ENCODE peak calls at places on chromosomes 1 and 21, in four cellular contexts. E is nucleus accumbens, H is glutamatergic neuron, Y is HL-60. P is an unnamed sample.

GRCh38 chr1:16249838-16250241 is 12.9 kb upstream of the CPLANE2 start:
- DNase-seq in E (no peak), Y (no peak), H (no peak), P (no peak)

GRCh38 chr1:59026472-59026948 is 242.7 kb upstream of the JUN start:
- DNase-seq in E (no peak), H (no peak), Y (no peak), P (no peak)

GRCh38 chr1:33903210-33903589 is 39.3 kb downstream of the HMGB4 start:
- DNase-seq in Y (no peak), E (no peak), H (no peak), P (no peak)

GRCh38 chr1:6917067-6917466 is 131.8 kb downstream of the CAMTA1 start:
- DNase-seq in H (no peak), Y (no peak), E (no peak), P (no peak)

GRCh38 chr1:16181887-16182719 is 26.2 kb upstream of the EPHA2 start:
- DNase-seq in Y (no peak), H (no peak), E (no peak), P (no peak)

GRCh38 chr1:43847882-43848281 is 85.7 kb upstream of the ARTN start:
- DNase-seq in Y (no peak), H (no peak), E (no peak), P (no peak)

GRCh38 chr1:200873116-200873670 is 412 bp downstream of the GPR25 start:
- DNase-seq in Y (no peak), E (no peak), H (no peak), P (no peak)

GRCh38 chr1:108316545-108316944 is 72.7 kb upstream of the NBPF4 start:
- DNase-seq in H (no peak), E (no peak), Y (no peak), P (no peak)

GRCh38 chr21:29849735-29850176 is 90.0 kb downstream of the GRIK1 start:
- DNase-seq in Y (peak; percentile 27), H (peak; percentile 53), E (no peak), P (peak; percentile 49)